ENCODE peak calls at places on chromosomes 5 and 9, in nine cellular contexts. J is MM.1S; Q is adrenal gland; Z is right atrium auricular region; M is CD8-positive, alpha-beta memory T cell; W is breast epithelium; O is PC-9; U is psoas muscle; G is tibial artery. C is an unnamed sample.

GRCh38 chr5:91586232-91586631 is 203.1 kb upstream of the ARRDC3 start:
- DNase-seq in M (no peak), Q (no peak), O (no peak), U (no peak), Z (no peak), J (no peak), G (no peak), W (no peak), C (no peak)

GRCh38 chr9:129121483-129121882 is 10.3 kb downstream of the PTPA start:
- DNase-seq in W (no peak), O (no peak), U (peak; percentile 51), G (no peak), M (no peak), Q (peak; percentile 68), J (no peak), Z (no peak), C (no peak)

GRCh38 chr5:1180096-1180495 is 21.3 kb upstream of the SLC6A19 start:
- DNase-seq in G (no peak), J (no peak), M (no peak), W (no peak), Q (no peak), O (no peak), U (no peak), Z (no peak), C (no peak)

GRCh38 chr9:137582286-137582860 is 3.6 kb upstream of the DPH7 start:
- DNase-seq in M (no peak), O (no peak), U (peak; percentile 46), Q (no peak), W (no peak), G (no peak), Z (no peak), J (no peak), C (no peak)

GRCh38 chr5:124034963-124035362 is 523.0 kb downstream of the CSNK1G3 start:
- DNase-seq in O (no peak), U (no peak), Q (no peak), Z (no peak), M (no peak), W (no peak), J (no peak), G (no peak), C (no peak)

GRCh38 chr5:133247881-133248642 is 196.2 kb downstream of the HSPA4 start:
- DNase-seq in M (no peak), O (peak; percentile 47), Z (no peak), Q (peak; percentile 67), G (no peak), U (peak; percentile 55), W (no peak), J (no peak), C (no peak)

GRCh38 chr9:77556396-77556795 is 91.7 kb downstream of the GNA14 start:
- DNase-seq in J (no peak), U (no peak), Z (no peak), M (no peak), W (no peak), G (no peak), Q (no peak), O (no peak), C (no peak)

GRCh38 chr9:34405719-34406118 is 29.0 kb upstream of the MYORG start:
- DNase-seq in M (no peak), O (no peak), G (no peak), W (no peak), Z (no peak), J (no peak), U (no peak), Q (no peak), C (no peak)

GRCh38 chr5:14739538-14739937 is 75.0 kb downstream of the OTULIN start:
- DNase-seq in Q (no peak), M (no peak), O (no peak), G (no peak), U (no peak), J (no peak), Z (no peak), W (no peak), C (no peak)

GRCh38 chr9:76086521-76086920 is 196.0 kb downstream of the PCSK5 start:
- DNase-seq in O (no peak), G (no peak), M (no peak), J (no peak), U (no peak), Z (no peak), Q (no peak), W (no peak), C (no peak)

GRCh38 chr5:44774279-44774880 is 34.4 kb upstream of the MRPS30 start:
- DNase-seq in O (peak; percentile 55), M (no peak), J (peak; percentile 48), W (no peak), Z (no peak), Q (no peak), G (no peak), U (no peak), C (no peak)

GRCh38 chr5:102663771-102664530 is 91.2 kb upstream of the PAM start:
- DNase-seq in M (no peak), J (no peak), Z (no peak), O (peak; percentile 70), Q (peak; percentile 16), W (no peak), G (no peak), U (no peak), C (no peak)

GRCh38 chr9:83707768-83708514 is at the start of gene UBQLN1:
- DNase-seq in U (peak; percentile 94), Z (peak; percentile 95), Q (peak; percentile 96), W (peak; percentile 89), G (peak; percentile 96), J (peak; percentile 94), O (peak; percentile 73), M (peak; percentile 93), C (peak; percentile 94)

GRCh38 chr5:145775411-145775810 is 59.7 kb downstream of the PRELID2 start:
- DNase-seq in J (no peak), Q (no peak), Z (no peak), O (no peak), U (no peak), G (no peak), W (no peak), M (no peak), C (no peak)

GRCh38 chr5:50463047-50463446 is 22.0 kb upstream of the EMB start:
- DNase-seq in M (no peak), U (no peak), Z (no peak), G (no peak), O (no peak), Q (no peak), J (no peak), W (no peak), C (no peak)

DNA sequence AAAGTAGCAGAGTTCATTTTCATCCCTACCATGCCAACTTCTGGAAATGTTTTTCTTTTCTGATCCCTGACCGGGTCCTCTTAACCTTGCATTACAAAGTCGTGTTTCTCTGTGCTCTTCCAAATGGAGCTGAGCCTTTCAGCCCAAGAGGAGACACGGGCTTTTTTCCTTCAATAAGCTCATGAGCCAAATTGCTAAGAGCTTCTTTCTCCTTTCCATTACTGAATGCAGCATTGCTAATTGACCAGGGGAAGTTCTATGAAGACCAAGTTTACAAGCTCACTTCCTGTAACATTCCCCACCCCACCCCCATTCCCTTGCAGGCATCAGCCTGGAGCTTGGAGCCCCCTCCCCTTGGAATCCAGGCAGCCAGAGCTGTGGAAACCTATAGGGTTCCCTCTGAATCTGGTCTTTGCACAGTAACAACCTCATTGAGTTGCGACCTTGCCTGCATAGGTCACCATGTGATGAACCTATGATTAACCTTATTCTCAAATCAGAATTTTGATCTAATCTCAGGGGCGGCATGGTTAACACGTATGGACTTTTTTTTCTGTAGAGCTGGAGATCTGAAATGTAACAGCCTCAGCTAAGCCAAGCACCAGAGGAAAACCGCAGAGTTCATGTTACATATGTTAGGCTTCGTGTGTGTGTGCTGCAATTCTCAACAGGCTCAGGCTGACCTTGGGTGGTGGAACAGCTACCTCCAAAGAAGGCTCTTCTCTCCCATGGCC is 395.7 kb upstream of the ZNF462 start:
- DNase-seq in G (no peak), Z (no peak), U (no peak), O (no peak), J (no peak), M (no peak), W (no peak), Q (no peak), C (no peak)
- H3K4me3 ChIP-seq in G (no peak overlapping the region), Z (no peak overlapping the region), U (no peak overlapping the region), O (no peak overlapping the region), J (no peak overlapping the region), M (no peak overlapping the region), W (no peak overlapping the region), Q (no peak overlapping the region), C (no peak overlapping the region)

GRCh38 chr5:32280656-32281081 is 32.1 kb downstream of the MTMR12 start:
- DNase-seq in U (no peak), G (no peak), W (no peak), J (peak; percentile 89), O (no peak), M (no peak), Q (no peak), Z (no peak), C (no peak)

GRCh38 chr5:32283539-32284377 is 29.0 kb downstream of the MTMR12 start:
- DNase-seq in W (no peak), Q (peak; percentile 15), M (no peak), G (no peak), O (peak; percentile 69), U (no peak), Z (no peak), J (peak; percentile 29), C (no peak)

GRCh38 chr5:32282633-32283032 is 30.1 kb downstream of the MTMR12 start:
- DNase-seq in W (no peak), M (no peak), O (no peak), G (no peak), J (no peak), U (no peak), Z (no peak), Q (no peak), C (no peak)

GRCh38 chr5:32285489-32286138 is 27.1 kb downstream of the MTMR12 start:
- DNase-seq in M (no peak), U (no peak), G (no peak), J (peak; percentile 33), Q (no peak), Z (no peak), O (no peak), W (no peak), C (no peak)

GRCh38 chr5:32283061-32283460 is 29.7 kb downstream of the MTMR12 start:
- DNase-seq in U (no peak), W (no peak), G (no peak), Q (no peak), J (no peak), O (no peak), Z (no peak), M (no peak), C (no peak)
- H3K27ac ChIP-seq in U (no peak overlapping the region), W (no peak overlapping the region), G (no peak overlapping the region), Q (no peak overlapping the region), J (peak overlapping the region; percentile 32), O (no peak overlapping the region), Z (no peak overlapping the region), M (no peak overlapping the region), C (no peak overlapping the region)

GRCh38 chr9:70472268-70473249 is 58.1 kb upstream of the KLF9 start:
- DNase-seq in U (no peak), J (no peak), W (no peak), G (no peak), M (no peak), O (no peak), Z (no peak), Q (no peak), C (no peak)
- H3K4me1 ChIP-seq in U (peaks cover 20% of the 10 kb centered on the region), J (no peaks in the 10 kb centered on the region), W (no peaks in the 10 kb centered on the region), G (peaks cover 2% of the 10 kb centered on the region), M (peaks cover 21% of the 10 kb centered on the region), O (no peaks in the 10 kb centered on the region), Z (peaks cover 88% of the 10 kb centered on the region), Q (peaks cover 18% of the 10 kb centered on the region), C (peaks cover 19% of the 10 kb centered on the region)

DNA sequence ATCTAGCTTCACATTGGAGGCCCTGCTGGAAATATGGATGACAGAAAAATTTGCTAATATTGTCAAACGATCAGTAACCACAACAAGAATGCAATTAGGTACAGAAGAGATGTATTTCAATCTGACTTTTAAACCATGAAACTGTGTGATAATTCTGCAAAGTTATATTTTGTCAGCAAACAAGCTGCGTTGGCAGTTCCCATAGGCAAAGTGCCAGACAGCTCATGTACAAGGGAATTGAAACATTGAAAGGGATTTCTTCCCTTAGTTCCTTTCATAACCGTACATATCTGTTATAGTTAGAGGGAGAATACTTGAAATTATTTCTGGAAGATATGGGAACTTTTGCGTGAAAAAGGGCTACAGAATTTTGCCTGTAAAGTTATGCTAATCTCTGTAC is 419.4 kb upstream of the PTGER4 start:
- DNase-seq in G (no peak), M (no peak), Q (peak; percentile 18), W (no peak), J (no peak), O (no peak), Z (no peak), U (no peak), C (no peak)
- H3K4me3 ChIP-seq in G (no peak overlapping the region), M (no peak overlapping the region), Q (no peak overlapping the region), W (no peak overlapping the region), J (no peak overlapping the region), O (no peak overlapping the region), Z (no peak overlapping the region), U (no peak overlapping the region), C (no peak overlapping the region)